ENCODE peak calls at places on chromosomes 13 and 19, in six cellular contexts. Q is astrocyte, U is mammary epithelial cell, F is PC-3, O is HCT116, X is fibroblast of lung. B is an unnamed sample.

GRCh38 chr19:13492128-13492527 is 14.2 kb downstream of the CACNA1A start:
- DNase-seq in Q (peak; percentile 37), U (peak; percentile 35), F (peak; percentile 6), O (no peak), X (peak; percentile 51), B (no peak)

GRCh38 chr13:99066219-99066618 is 88.4 kb upstream of the DOCK9 start:
- DNase-seq in Q (no peak), U (no peak), F (no peak), O (no peak), X (no peak), B (no peak)

GRCh38 chr13:101059803-101060202 is 356.5 kb downstream of the NALCN start:
- DNase-seq in Q (no peak), U (no peak), F (no peak), O (no peak), X (no peak), B (no peak)

GRCh38 chr13:109371066-109371465 is 415.3 kb downstream of the IRS2 start:
- DNase-seq in Q (no peak), U (no peak), F (no peak), O (no peak), X (no peak), B (no peak)

GRCh38 chr13:110913322-110913721 is 1.5 kb downstream of the ANKRD10 start:
- DNase-seq in Q (peak; percentile 20), U (peak; percentile 49), F (peak; percentile 49), O (no peak), X (peak; percentile 33), B (no peak)

GRCh38 chr13:66835040-66835628 is 395.0 kb downstream of the PCDH9 start:
- DNase-seq in Q (peak; percentile 18), U (no peak), F (no peak), O (no peak), X (peak; percentile 39), B (no peak)

GRCh38 chr13:75896271-75896670 is 260.1 kb downstream of the LMO7 start:
- DNase-seq in Q (peak; percentile 34), U (no peak), F (peak; percentile 43), O (no peak), X (peak; percentile 54), B (no peak)

GRCh38 chr13:66427330-66427990 is 802.7 kb downstream of the PCDH9 start:
- DNase-seq in Q (no peak), U (no peak), F (no peak), O (no peak), X (no peak), B (no peak)

GRCh38 chr19:28744943-28745342 is 468.0 kb downstream of the UQCRFS1 start:
- DNase-seq in Q (no peak), U (no peak), F (no peak), O (no peak), X (no peak), B (no peak)

GRCh38 chr19:18587962-18588610 is 512 bp upstream of the REX1BD start:
- DNase-seq in Q (no peak), U (no peak), F (no peak), O (no peak), X (no peak), B (no peak)

GRCh38 chr19:28426902-28427232 is 786.1 kb downstream of the UQCRFS1 start:
- DNase-seq in Q (peak; percentile 75), U (peak; percentile 5), F (no peak), O (no peak), X (peak; percentile 80), B (no peak)

GRCh38 chr19:41351339-41352245 is 2.1 kb downstream of the TGFB1 start:
- DNase-seq in Q (peak; percentile 46), U (peak; percentile 72), F (peak; percentile 35), O (no peak), X (peak; percentile 64), B (peak; percentile 73)

GRCh38 chr19:44603201-44603945 is 10.0 kb upstream of the IGSF23 start:
- DNase-seq in Q (peak; percentile 92), U (no peak), F (peak; percentile 48), O (no peak), X (peak; percentile 92), B (no peak)

GRCh38 chr13:111225810-111226546 is 94.5 kb upstream of the TEX29 start:
- DNase-seq in Q (no peak), U (no peak), F (no peak), O (no peak), X (no peak), B (no peak)

GRCh38 chr13:97921146-97921776 is 32.2 kb upstream of the IPO5 start:
- DNase-seq in Q (no peak), U (no peak), F (no peak), O (no peak), X (no peak), B (no peak)

GRCh38 chr19:46040952-46041500 is at the start of gene IGFL4:
- DNase-seq in Q (peak; percentile 24), U (peak; percentile 64), F (peak; percentile 42), O (no peak), X (peak; percentile 41), B (peak; percentile 40)

GRCh38 chr13:51435002-51435578 is 17.7 kb downstream of the INTS6 start:
- DNase-seq in Q (no peak), U (no peak), F (peak; percentile 50), O (no peak), X (no peak), B (no peak)

GRCh38 chr13:45219938-45220375 is 19.1 kb upstream of the KCTD4 start:
- DNase-seq in Q (peak; percentile 94), U (peak; percentile 98), F (peak; percentile 93), O (peak; percentile 94), X (peak; percentile 94), B (peak; percentile 100)

GRCh38 chr13:20901668-20902437 is 693 bp downstream of the XPO4 start:
- DNase-seq in Q (peak; percentile 2), U (peak; percentile 49), F (peak; percentile 55), O (peak; percentile 15), X (peak; percentile 30), B (no peak)

GRCh38 chr13:109481046-109481445 is 305.3 kb downstream of the IRS2 start:
- DNase-seq in Q (peak; percentile 7), U (no peak), F (no peak), O (no peak), X (peak; percentile 20), B (no peak)

GRCh38 chr19:4505570-4506448 is 12.5 kb downstream of the PLIN4 start:
- DNase-seq in Q (no peak), U (no peak), F (no peak), O (no peak), X (no peak), B (no peak)

GRCh38 chr19:4694211-4694987 is 24.3 kb upstream of the MYDGF start:
- DNase-seq in Q (peak; percentile 97), U (peak; percentile 100), F (peak; percentile 100), O (peak; percentile 93), X (peak; percentile 99), B (peak; percentile 81)

GRCh38 chr19:4910594-4911273 is 1.4 kb downstream of the UHRF1 start:
- DNase-seq in Q (peak; percentile 76), U (no peak), F (peak; percentile 80), O (no peak), X (peak; percentile 87), B (peak; percentile 25)

GRCh38 chr19:19563348-19563848 is 25.3 kb downstream of the CILP2 start:
- DNase-seq in Q (no peak), U (no peak), F (no peak), O (no peak), X (no peak), B (no peak)

GRCh38 chr13:45368571-45368970 is 27.6 kb upstream of the TPT1 start:
- DNase-seq in Q (no peak), U (peak; percentile 80), F (peak; percentile 56), O (no peak), X (no peak), B (no peak)

GRCh38 chr19:10510301-10510802 is 6.9 kb downstream of the S1PR5 start:
- DNase-seq in Q (no peak), U (peak; percentile 72), F (peak; percentile 50), O (no peak), X (no peak), B (peak; percentile 75)

DNA sequence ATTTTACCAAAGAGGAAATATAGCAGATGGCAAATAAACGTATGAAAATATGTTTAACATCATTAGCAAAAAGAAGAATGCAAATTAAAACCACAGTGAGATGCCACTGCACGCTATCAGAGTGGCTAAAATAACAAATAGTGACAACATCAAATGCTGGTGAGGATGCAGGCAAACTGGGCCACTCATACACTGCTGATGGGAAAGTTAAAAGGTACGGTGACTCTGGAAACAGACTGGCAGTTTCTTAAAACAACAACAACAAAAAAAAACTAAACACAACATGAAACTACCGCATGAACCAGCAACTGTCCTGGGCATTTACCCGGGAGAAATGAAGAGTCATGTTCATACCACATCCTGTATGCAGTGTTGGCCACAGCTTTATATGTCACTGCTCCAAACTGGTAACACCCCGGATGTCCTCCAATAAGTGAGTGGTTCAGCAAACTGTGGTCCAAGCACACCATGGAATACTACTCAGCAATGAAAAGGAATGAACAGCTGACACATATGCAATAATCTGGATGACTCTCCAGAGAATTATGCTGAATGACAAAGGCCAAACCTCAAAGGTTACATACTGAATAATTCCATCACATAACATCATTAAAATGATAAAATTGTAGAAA is 22.3 kb downstream of the EPS15L1 start:
- DNase-seq in Q (peak; percentile 27), U (no peak), F (peak; percentile 6), O (no peak), X (peak; percentile 34), B (no peak)
- H3K27ac ChIP-seq in Q (no peak overlapping the region), U (no peak overlapping the region), F (no peak overlapping the region), O (no peak overlapping the region), X (no peak overlapping the region), B (no peak overlapping the region)

DNA sequence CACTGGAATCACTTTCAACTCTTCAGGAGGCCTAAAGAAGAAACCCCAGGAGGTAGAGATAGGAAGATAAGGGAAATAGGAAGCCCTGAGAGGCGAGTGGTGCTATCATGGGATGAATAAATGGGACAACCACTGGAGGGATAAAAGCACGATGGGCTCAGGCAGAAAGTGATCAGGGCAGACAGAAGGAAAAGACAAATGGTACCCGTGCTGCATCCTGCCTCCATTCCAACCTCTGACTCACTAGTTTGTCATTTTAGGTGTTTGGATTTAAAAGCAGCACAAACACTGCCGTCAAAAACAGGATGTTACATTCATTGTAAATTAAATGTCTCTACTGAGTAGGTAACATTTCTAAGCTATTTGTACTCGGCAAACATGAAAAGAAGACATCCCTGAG is 314.3 kb upstream of the HTR2A start:
- DNase-seq in Q (peak; percentile 47), U (peak; percentile 18), F (peak; percentile 70), O (no peak), X (peak; percentile 65), B (peak; percentile 2)
- TF ChIP-seq CTCF in Q (no peak), U (no peak), F (no peak), O (no peak), X (no peak), B (no peak)

GRCh38 chr13:106306748-106307277 is 228.6 kb downstream of the EFNB2 start:
- DNase-seq in Q (no peak), U (no peak), F (no peak), O (no peak), X (no peak), B (no peak)
- TF ChIP-seq EZH2 in Q (no peak), U (no peak), F (no peak), O (no peak), X (no peak), B (no peak)

DNA sequence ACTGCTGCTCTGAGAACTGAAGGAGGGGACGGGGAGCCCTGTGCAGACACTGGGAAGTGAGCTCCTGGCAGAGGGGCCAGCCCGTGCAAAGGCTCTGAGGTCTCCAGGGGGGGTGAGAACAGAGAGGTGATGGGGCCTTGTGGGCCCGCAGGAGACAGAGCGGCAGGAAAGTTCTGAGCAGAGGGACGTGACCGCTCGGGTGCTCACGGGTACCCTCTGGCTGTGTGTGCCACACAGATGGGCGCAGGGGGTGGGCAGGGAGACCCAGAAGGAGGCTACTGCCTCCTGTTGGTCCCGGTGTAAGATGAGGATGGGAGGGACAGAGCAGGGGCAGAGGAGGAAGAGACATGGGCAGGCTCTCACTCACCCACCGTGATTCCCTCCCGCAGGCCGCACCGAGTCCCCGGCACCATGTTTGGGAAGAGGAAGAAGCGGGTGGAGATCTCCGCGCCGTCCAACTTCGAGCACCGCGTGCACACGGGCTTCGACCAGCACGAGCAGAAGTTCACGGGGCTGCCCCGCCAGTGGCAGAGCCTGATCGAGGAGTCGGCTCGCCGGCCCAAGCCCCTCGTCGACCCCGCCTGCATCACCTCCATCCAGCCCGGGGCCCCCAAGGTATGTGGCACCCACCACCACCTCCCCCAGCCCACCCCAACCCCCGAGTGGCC is 27.5 kb upstream of the NCCRP1 start:
- DNase-seq in Q (no peak), U (no peak), F (no peak), O (no peak), X (no peak), B (no peak)
- H3K27ac ChIP-seq in Q (no peak overlapping the region), U (no peak overlapping the region), F (no peak overlapping the region), O (no peak overlapping the region), X (no peak overlapping the region), B (no peak overlapping the region)